ENCODE peak calls at places on chromosomes 11 and 22, in ten cellular contexts. B is effector memory CD4-positive, alpha-beta T cell; E is kidney; Q is heart right ventricle; Z is aorta; K is uterus; W is upper lobe of right lung; L is lung; O is mammary epithelial cell; Y is thoracic aorta. N is an unnamed sample. For H3K4me1, the result is how much of the 10 kb centered on the place peaks cover.

GRCh38 chr11:20623258-20623657 is 23.9 kb downstream of the SLC6A5 start:
- DNase-seq in B (no peak), E (no peak), Q (no peak), Z (no peak), K (no peak), W (no peak), L (no peak), O (no peak), Y (no peak), N (no peak)

GRCh38 chr11:113247231-113247630 is 67.2 kb upstream of the TTC12 start:
- DNase-seq in B (no peak), E (no peak), Q (no peak), Z (no peak), K (no peak), W (no peak), L (no peak), O (no peak), Y (no peak), N (no peak)

GRCh38 chr11:47154738-47155570 is 21.7 kb downstream of the ARFGAP2 start:
- DNase-seq in B (no peak), E (no peak), Q (no peak), Z (no peak), K (no peak), W (no peak), L (no peak), O (no peak), Y (no peak), N (peak)

GRCh38 chr22:26592368-26593015 is 2.6 kb upstream of the TPST2 start:
- DNase-seq in B (peak), E (no peak), Q (no peak), Z (no peak), K (no peak), W (no peak), L (no peak), O (peak), Y (no peak), N (no peak)

GRCh38 chr11:8289426-8290047 is 25.9 kb upstream of the LMO1 start:
- DNase-seq in B (no peak), E (no peak), Q (no peak), Z (no peak), K (no peak), W (no peak), L (no peak), O (no peak), Y (no peak), N (no peak)

GRCh38 chr11:68832476-68833176 is 9.1 kb downstream of the CPT1A start:
- DNase-seq in B (no peak), E (no peak), Q (no peak), Z (no peak), K (no peak), W (no peak), L (no peak), O (peak), Y (no peak), N (peak)

GRCh38 chr11:112227002-112227401 is 774 bp downstream of the PTS start:
- DNase-seq in B (no peak), E (no peak), Q (no peak), Z (no peak), K (no peak), W (no peak), L (no peak), O (peak), Y (no peak), N (no peak)

GRCh38 chr11:111764621-111765020 is 1.6 kb downstream of the PPP2R1B start:
- DNase-seq in B (no peak), E (no peak), Q (no peak), Z (no peak), K (no peak), W (no peak), L (no peak), O (peak), Y (no peak), N (no peak)

GRCh38 chr11:70501026-70501901 is 102.9 kb downstream of the CTTN start:
- DNase-seq in B (no peak), E (peak), Q (peak), Z (peak), K (no peak), W (peak), L (no peak), O (no peak), Y (no peak), N (no peak)

GRCh38 chr11:77278595-77279506 is 22.6 kb downstream of the GDPD4 start:
- DNase-seq in B (no peak), E (no peak), Q (no peak), Z (no peak), K (no peak), W (no peak), L (no peak), O (peak), Y (no peak), N (no peak)

GRCh38 chr22:32378703-32379272 is 21.1 kb downstream of the RFPL3 start:
- DNase-seq in B (no peak), E (no peak), Q (no peak), Z (no peak), K (no peak), W (no peak), L (no peak), O (peak), Y (no peak), N (no peak)

GRCh38 chr11:14537134-14537599 is 17.0 kb upstream of the PSMA1 start:
- DNase-seq in B (peak), E (no peak), Q (no peak), Z (peak), K (no peak), W (no peak), L (no peak), O (peak), Y (no peak), N (no peak)

GRCh38 chr11:96061730-96062524 is 138.0 kb upstream of the MTMR2 start:
- DNase-seq in B (no peak), E (no peak), Q (no peak), Z (no peak), K (no peak), W (no peak), L (no peak), O (peak), Y (no peak), N (no peak)

DNA sequence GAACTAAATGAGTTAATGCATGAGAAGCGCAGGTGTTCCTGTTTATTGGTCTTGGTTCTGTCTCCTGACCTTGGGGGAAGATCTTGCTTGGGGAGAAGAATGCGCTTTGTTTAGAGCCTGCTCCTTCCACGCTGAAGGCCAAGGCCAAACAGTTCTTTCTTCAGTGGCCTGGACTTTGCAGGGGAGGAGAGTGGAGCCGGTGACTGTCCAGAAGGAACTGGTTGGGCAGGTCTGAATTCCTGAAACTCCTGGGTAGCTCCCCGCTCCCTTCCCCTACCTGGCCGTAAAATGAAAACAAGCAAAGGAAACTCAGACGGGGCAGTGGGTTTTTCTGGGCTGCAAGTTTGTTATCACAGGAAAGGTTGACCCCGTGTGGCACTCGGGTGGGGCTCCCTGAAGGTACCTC is 3.6 kb downstream of the ARHGAP8 start:
- DNase-seq in B (no peak), E (peak), Q (no peak), Z (no peak), K (no peak), W (no peak), L (peak), O (peak), Y (no peak), N (no peak)
- H3K4me1 ChIP-seq in B (under half), E (under half), Q (under half), Z (under half), K (under half), W (under half), L (under half), O (under half), Y (under half), N (under half)

GRCh38 chr11:119409731-119410130 is 13.2 kb downstream of the THY1 start:
- DNase-seq in B (no peak), E (no peak), Q (no peak), Z (no peak), K (no peak), W (no peak), L (no peak), O (no peak), Y (no peak), N (no peak)
- H3K4me1 ChIP-seq in B (under half), E (under half), Q (under half), Z (under half), K (under half), W (under half), L (under half), O (under half), Y (under half), N (under half)

GRCh38 chr11:11847082-11847481 is 5.3 kb downstream of the USP47 start:
- DNase-seq in B (no peak), E (no peak), Q (no peak), Z (no peak), K (no peak), W (no peak), L (no peak), O (no peak), Y (no peak), N (no peak)
- H3K4me1 ChIP-seq in B (under half), E (under half), Q (half or more), Z (under half), K (under half), W (half or more), L (under half), O (under half), Y (half or more), N (half or more)

DNA sequence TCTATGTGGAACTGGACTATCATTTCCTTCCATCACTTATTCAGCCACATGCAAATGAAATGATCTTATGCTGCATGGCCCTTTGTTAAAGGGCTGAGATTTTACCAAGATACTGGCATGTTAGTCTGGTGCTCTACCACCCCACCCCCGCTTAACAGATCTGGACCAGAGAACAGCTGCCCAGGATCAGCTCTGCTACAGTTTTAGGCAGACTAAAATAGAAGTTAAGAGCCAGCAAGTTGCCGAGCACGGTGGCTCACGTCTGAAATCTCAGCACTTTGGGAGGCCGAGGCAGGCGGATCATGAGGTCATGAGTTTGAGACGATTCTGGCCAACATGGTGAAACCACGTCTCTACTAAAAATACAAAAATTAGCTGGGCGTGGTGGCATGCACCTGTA is 4.6 kb downstream of the DDB1 start:
- DNase-seq in B (no peak), E (no peak), Q (no peak), Z (no peak), K (no peak), W (no peak), L (no peak), O (no peak), Y (no peak), N (no peak)
- H3K4me1 ChIP-seq in B (under half), E (under half), Q (half or more), Z (under half), K (under half), W (under half), L (under half), O (under half), Y (under half), N (under half)

GRCh38 chr11:59225017-59225416 is 12.3 kb upstream of the MPEG1 start:
- DNase-seq in B (no peak), E (no peak), Q (no peak), Z (no peak), K (no peak), W (no peak), L (no peak), O (no peak), Y (no peak), N (no peak)

GRCh38 chr11:59224419-59224928 is 11.7 kb upstream of the MPEG1 start:
- DNase-seq in B (no peak), E (no peak), Q (no peak), Z (no peak), K (peak), W (no peak), L (no peak), O (no peak), Y (no peak), N (peak)

GRCh38 chr11:59223177-59223576 is 10.4 kb upstream of the MPEG1 start:
- DNase-seq in B (no peak), E (no peak), Q (no peak), Z (no peak), K (no peak), W (no peak), L (no peak), O (no peak), Y (no peak), N (no peak)

GRCh38 chr11:59222464-59223065 is 9.8 kb upstream of the MPEG1 start:
- DNase-seq in B (no peak), E (no peak), Q (no peak), Z (no peak), K (no peak), W (no peak), L (no peak), O (no peak), Y (no peak), N (no peak)

DNA sequence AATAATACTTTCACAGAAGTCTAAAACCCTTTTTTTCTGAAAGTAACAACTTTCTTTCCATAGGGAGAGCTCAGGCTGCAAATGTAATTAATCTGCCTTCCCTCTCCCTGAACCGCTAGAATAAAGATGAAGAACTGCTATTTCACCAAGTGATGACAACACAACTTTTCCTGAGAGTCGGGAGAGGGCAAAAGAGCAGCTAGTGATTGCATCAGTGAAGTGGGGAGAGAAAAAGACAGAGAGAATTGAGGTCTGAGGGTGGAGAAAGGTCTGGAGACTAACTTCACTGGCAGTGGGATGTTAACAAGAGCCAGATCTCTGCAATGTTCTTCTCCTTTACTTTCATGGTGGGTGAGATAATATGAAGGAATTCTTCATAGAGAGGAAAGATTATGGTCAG is 10.9 kb upstream of the MPEG1 start:
- DNase-seq in B (no peak), E (no peak), Q (no peak), Z (no peak), K (no peak), W (no peak), L (no peak), O (no peak), Y (no peak), N (no peak)
- H3K4me1 ChIP-seq in B (under half), E (under half), Q (under half), Z (under half), K (under half), W (under half), L (under half), O (under half), Y (under half), N (under half)

DNA sequence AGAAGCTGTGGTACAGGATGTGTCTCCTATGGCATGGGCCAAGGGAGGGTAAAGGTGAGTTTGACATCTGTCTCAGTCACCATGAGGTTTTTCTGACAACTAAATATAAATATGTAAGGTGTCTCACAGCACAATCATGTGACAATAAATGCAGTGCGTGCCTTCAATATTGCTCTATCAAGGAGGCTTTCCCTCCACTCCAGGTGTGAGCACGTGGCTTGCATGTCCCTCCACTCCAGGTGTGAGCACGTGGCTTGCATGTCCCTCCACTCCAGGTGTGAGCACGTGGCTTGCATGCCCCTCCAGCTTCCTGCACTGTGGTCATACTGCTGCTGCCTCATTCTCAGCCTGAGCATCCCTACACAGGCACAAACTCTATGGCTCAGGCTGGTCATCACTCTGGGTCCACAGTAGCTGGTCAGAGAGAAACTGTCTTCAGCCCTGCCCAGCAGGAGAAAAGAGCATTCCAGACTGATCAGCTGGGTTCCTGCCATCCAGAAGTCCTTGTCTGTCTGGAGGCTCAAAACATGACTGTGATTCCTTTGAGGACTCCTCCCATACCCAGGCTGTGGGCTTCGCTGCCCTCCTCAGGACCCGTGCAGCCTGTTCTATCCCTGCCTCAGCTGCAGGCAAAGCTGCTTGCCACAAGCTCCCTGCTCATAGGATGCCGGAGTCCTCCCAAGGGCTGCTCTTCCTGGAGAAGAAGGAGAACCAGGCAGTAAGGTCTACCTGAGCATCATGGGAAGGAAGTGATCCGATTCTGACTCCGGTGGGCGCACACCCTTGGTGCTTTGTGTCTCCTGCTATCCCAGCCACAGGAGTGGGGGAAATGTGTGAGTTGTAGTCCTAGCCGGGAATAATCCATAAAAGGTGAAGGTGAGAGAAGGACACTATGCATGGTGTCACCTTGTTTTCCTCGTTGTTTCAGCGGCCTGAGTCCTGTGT is 33.4 kb upstream of the VPREB1 start:
- DNase-seq in B (no peak), E (no peak), Q (no peak), Z (no peak), K (no peak), W (no peak), L (no peak), O (no peak), Y (no peak), N (no peak)
- H3K4me1 ChIP-seq in B (under half), E (under half), Q (under half), Z (under half), K (under half), W (under half), L (under half), O (under half), Y (under half), N (under half)

GRCh38 chr11:123645576-123645975 is 8.8 kb downstream of the SCN3B start:
- DNase-seq in B (no peak), E (no peak), Q (no peak), Z (no peak), K (no peak), W (no peak), L (no peak), O (no peak), Y (no peak), N (no peak)
- H3K4me1 ChIP-seq in B (under half), E (under half), Q (under half), Z (under half), K (under half), W (under half), L (under half), O (under half), Y (under half), N (under half)

DNA sequence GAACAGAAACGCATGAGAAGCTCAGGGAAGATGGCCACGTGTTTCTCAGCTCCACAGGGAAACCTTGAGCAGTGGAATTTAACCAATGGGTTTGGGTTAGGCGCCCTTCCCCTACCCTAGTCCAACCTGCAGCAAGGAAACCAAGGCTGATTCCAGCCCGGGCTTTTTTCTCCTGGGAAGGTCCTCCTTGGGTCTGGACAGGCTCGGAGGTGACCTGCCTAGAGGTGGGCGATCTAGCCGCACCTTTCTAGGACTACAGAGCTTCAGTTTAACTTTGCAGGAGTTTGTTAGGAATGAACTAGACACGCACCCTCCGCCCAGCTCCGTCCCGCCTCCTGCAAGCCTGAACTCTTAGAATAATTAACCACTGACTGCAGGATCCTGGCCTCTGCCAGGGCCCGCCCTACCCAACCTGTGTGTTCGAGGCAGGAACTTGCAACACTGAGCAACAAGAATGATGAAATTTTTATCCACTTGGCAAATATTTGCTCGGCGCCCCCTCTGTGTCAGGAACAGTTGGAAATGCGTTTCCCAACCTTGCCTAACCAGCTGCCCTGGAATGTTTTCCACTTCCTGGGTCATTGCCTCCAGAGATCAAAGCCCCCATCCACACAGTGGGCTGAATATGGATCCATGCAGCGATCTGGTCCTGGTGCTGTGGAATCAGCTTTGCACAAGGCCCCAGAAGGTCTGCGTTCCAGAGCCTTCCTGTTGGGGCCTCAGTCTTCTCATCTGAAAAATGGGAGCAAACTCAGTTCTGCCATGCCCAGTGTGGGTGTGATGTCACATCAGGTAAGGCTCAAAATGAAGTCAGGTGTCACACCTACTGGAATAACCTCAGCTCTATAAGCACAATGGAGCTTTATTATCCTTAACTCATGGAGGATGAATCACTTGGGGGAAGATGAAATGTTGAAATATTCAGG is 13.3 kb downstream of the MPST start:
- DNase-seq in B (no peak), E (peak), Q (no peak), Z (no peak), K (peak), W (peak), L (peak), O (peak), Y (no peak), N (peak)
- H3K4me1 ChIP-seq in B (under half), E (under half), Q (under half), Z (under half), K (under half), W (under half), L (under half), O (under half), Y (under half), N (under half)

GRCh38 chr22:37747715-37748100 is 50.9 kb downstream of the TRIOBP start:
- DNase-seq in B (no peak), E (no peak), Q (no peak), Z (no peak), K (no peak), W (no peak), L (no peak), O (no peak), Y (no peak), N (no peak)
- H3K4me1 ChIP-seq in B (under half), E (under half), Q (half or more), Z (under half), K (under half), W (half or more), L (under half), O (half or more), Y (half or more), N (under half)

GRCh38 chr11:35173620-35174278 is 34.8 kb downstream of the CD44 start:
- DNase-seq in B (no peak), E (no peak), Q (no peak), Z (no peak), K (no peak), W (no peak), L (no peak), O (no peak), Y (no peak), N (no peak)
- H3K4me1 ChIP-seq in B (half or more), E (under half), Q (under half), Z (under half), K (under half), W (half or more), L (under half), O (half or more), Y (half or more), N (under half)